ENCODE peak calls at places on chromosomes 7 and 10, in five cellular contexts. One of them, this sample, is unnamed.

GRCh38 chr7:151506901-151507382 is 12.8 kb downstream of the RHEB start:
- DNase-seq in astrocyte of the spinal cord: no peak
- DNase-seq in body of pancreas: no peak
- DNase-seq in HFF-Myc: no peak
- DNase-seq in adrenal gland: no peak
- DNase-seq in this sample: no peak

GRCh38 chr7:22730921-22731654 is 4.1 kb downstream of the IL6 start:
- DNase-seq in body of pancreas: no peak
- DNase-seq in astrocyte of the spinal cord: peak; percentile 89
- DNase-seq in adrenal gland: no peak
- DNase-seq in HFF-Myc: no peak
- DNase-seq in this sample: no peak

GRCh38 chr10:133150656-133151055 is 9.4 kb upstream of the KNDC1 start:
- DNase-seq in body of pancreas: no peak
- DNase-seq in adrenal gland: no peak
- DNase-seq in astrocyte of the spinal cord: no peak
- DNase-seq in HFF-Myc: no peak
- DNase-seq in this sample: no peak

GRCh38 chr7:130853503-130854279 is 119.7 kb upstream of the KLF14 start:
- DNase-seq in adrenal gland: no peak
- DNase-seq in body of pancreas: no peak
- DNase-seq in astrocyte of the spinal cord: no peak
- DNase-seq in HFF-Myc: peak; percentile 94
- DNase-seq in this sample: no peak

GRCh38 chr7:20698469-20698868 is 83.0 kb downstream of the ABCB5 start:
- DNase-seq in astrocyte of the spinal cord: no peak
- DNase-seq in HFF-Myc: no peak
- DNase-seq in adrenal gland: no peak
- DNase-seq in body of pancreas: no peak
- DNase-seq in this sample: no peak

GRCh38 chr7:1664711-1665591 is 5.1 kb upstream of the ELFN1 start:
- DNase-seq in astrocyte of the spinal cord: peak; percentile 58
- DNase-seq in HFF-Myc: no peak
- DNase-seq in body of pancreas: peak; percentile 53
- DNase-seq in adrenal gland: peak; percentile 68
- DNase-seq in this sample: peak; percentile 55

GRCh38 chr10:77771851-77772250 is 134.2 kb upstream of the KCNMA1 start:
- DNase-seq in HFF-Myc: no peak
- DNase-seq in body of pancreas: no peak
- DNase-seq in adrenal gland: peak; percentile 42
- DNase-seq in astrocyte of the spinal cord: no peak
- DNase-seq in this sample: no peak

GRCh38 chr10:78291733-78292132 is 258.1 kb downstream of the RPS24 start:
- DNase-seq in astrocyte of the spinal cord: no peak
- DNase-seq in body of pancreas: no peak
- DNase-seq in HFF-Myc: no peak
- DNase-seq in adrenal gland: no peak
- DNase-seq in this sample: no peak

GRCh38 chr10:124057580-124057979 is 35.8 kb downstream of the CHST15 start:
- DNase-seq in astrocyte of the spinal cord: no peak
- DNase-seq in adrenal gland: no peak
- DNase-seq in body of pancreas: no peak
- DNase-seq in HFF-Myc: no peak
- DNase-seq in this sample: no peak

GRCh38 chr10:122013311-122013780 is 24.4 kb downstream of the TACC2 start:
- DNase-seq in astrocyte of the spinal cord: no peak
- DNase-seq in adrenal gland: no peak
- DNase-seq in body of pancreas: peak; percentile 68
- DNase-seq in HFF-Myc: no peak
- DNase-seq in this sample: no peak

GRCh38 chr10:122007415-122007814 is 18.5 kb downstream of the TACC2 start:
- DNase-seq in astrocyte of the spinal cord: no peak
- DNase-seq in HFF-Myc: no peak
- DNase-seq in adrenal gland: no peak
- DNase-seq in body of pancreas: no peak
- DNase-seq in this sample: no peak

GRCh38 chr10:122014652-122015248 is 25.8 kb downstream of the TACC2 start:
- DNase-seq in astrocyte of the spinal cord: no peak
- DNase-seq in adrenal gland: no peak
- DNase-seq in HFF-Myc: no peak
- DNase-seq in body of pancreas: no peak
- DNase-seq in this sample: no peak

GRCh38 chr10:122010405-122011050 is 21.6 kb downstream of the TACC2 start:
- DNase-seq in HFF-Myc: no peak
- DNase-seq in body of pancreas: no peak
- DNase-seq in adrenal gland: no peak
- DNase-seq in astrocyte of the spinal cord: no peak
- DNase-seq in this sample: no peak

GRCh38 chr10:122012731-122013130 is 23.8 kb downstream of the TACC2 start:
- DNase-seq in HFF-Myc: no peak
- DNase-seq in adrenal gland: no peak
- DNase-seq in body of pancreas: no peak
- DNase-seq in astrocyte of the spinal cord: no peak
- DNase-seq in this sample: no peak
- H3K4me3 ChIP-seq in HFF-Myc: no peak overlapping the region
- H3K4me3 ChIP-seq in adrenal gland: no peak overlapping the region
- H3K4me3 ChIP-seq in body of pancreas: no peak overlapping the region
- H3K4me3 ChIP-seq in astrocyte of the spinal cord: no peak overlapping the region
- H3K4me3 ChIP-seq in this sample: no peak overlapping the region

GRCh38 chr10:33198610-33199009 is 135.9 kb downstream of the NRP1 start:
- DNase-seq in astrocyte of the spinal cord: no peak
- DNase-seq in body of pancreas: no peak
- DNase-seq in HFF-Myc: no peak
- DNase-seq in adrenal gland: no peak
- DNase-seq in this sample: no peak

GRCh38 chr10:33196377-33196706 is 138.1 kb downstream of the NRP1 start:
- DNase-seq in HFF-Myc: no peak
- DNase-seq in adrenal gland: no peak
- DNase-seq in body of pancreas: no peak
- DNase-seq in astrocyte of the spinal cord: no peak
- DNase-seq in this sample: no peak

GRCh38 chr10:33193867-33194521 is 140.5 kb downstream of the NRP1 start:
- DNase-seq in adrenal gland: no peak
- DNase-seq in astrocyte of the spinal cord: peak; percentile 56
- DNase-seq in body of pancreas: peak; percentile 38
- DNase-seq in HFF-Myc: no peak
- DNase-seq in this sample: no peak

GRCh38 chr10:33195608-33196376 is 138.7 kb downstream of the NRP1 start:
- DNase-seq in adrenal gland: no peak
- DNase-seq in astrocyte of the spinal cord: peak; percentile 66
- DNase-seq in HFF-Myc: no peak
- DNase-seq in body of pancreas: no peak
- DNase-seq in this sample: no peak

GRCh38 chr10:33196710-33197406 is 137.6 kb downstream of the NRP1 start:
- DNase-seq in body of pancreas: peak; percentile 40
- DNase-seq in adrenal gland: no peak
- DNase-seq in astrocyte of the spinal cord: no peak
- DNase-seq in HFF-Myc: no peak
- DNase-seq in this sample: no peak
- H3K4me3 ChIP-seq in body of pancreas: no peak overlapping the region
- H3K4me3 ChIP-seq in adrenal gland: no peak overlapping the region
- H3K4me3 ChIP-seq in astrocyte of the spinal cord: no peak overlapping the region
- H3K4me3 ChIP-seq in HFF-Myc: no peak overlapping the region
- H3K4me3 ChIP-seq in this sample: no peak overlapping the region

GRCh38 chr7:73703225-73703624 is 16.2 kb downstream of the STX1A start:
- DNase-seq in body of pancreas: no peak
- DNase-seq in astrocyte of the spinal cord: no peak
- DNase-seq in adrenal gland: no peak
- DNase-seq in HFF-Myc: no peak
- DNase-seq in this sample: no peak
- H3K4me3 ChIP-seq in body of pancreas: no peak overlapping the region
- H3K4me3 ChIP-seq in astrocyte of the spinal cord: no peak overlapping the region
- H3K4me3 ChIP-seq in adrenal gland: no peak overlapping the region
- H3K4me3 ChIP-seq in HFF-Myc: no peak overlapping the region
- H3K4me3 ChIP-seq in this sample: no peak overlapping the region

DNA sequence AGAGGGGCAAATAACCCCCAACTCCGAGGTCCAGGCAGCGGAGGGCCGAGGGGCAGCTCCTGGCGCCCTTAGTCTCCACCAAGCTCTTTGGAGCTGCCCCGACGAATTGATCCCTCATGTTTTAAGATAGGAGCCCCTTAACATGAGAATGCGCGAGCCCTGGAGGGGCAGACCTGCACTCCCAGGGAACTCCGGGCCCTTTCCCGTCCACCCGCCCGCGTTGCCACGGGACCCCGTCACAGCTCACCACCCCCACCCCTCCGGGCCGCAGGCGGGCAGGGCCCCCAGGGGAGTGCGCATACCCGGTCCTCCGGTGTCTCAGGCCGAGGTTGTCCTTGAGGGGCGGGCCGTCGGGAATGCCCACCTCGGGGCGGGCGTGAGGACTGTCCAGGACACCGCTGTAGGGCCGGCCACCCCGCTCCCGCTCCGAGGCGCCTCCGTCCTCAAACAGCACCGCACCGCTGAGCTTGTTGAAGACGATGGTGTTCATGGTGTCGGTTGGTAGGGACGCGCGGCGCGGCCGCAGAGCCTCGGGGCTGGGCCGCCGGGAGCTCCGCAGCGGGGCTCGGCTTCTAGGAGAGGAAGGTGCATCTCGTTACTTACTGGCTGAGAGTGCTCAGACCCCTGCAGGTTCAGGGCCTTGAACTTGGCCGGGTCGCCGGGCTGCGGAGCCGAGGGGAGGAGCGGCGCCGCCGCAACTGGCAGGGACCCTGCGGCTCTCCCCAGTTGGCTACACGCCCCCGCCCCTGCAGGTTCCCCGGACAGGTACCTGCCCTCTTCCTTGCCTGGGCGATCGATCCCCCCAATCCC is 2.5 kb downstream of the MKX start:
- DNase-seq in body of pancreas: peak; percentile 11
- DNase-seq in HFF-Myc: no peak
- DNase-seq in adrenal gland: no peak
- DNase-seq in astrocyte of the spinal cord: peak; percentile 34
- DNase-seq in this sample: peak; percentile 21
- H3K4me3 ChIP-seq in body of pancreas: peak overlapping the region; percentile 44
- H3K4me3 ChIP-seq in HFF-Myc: peak overlapping the region; percentile 96
- H3K4me3 ChIP-seq in adrenal gland: no peak overlapping the region
- H3K4me3 ChIP-seq in astrocyte of the spinal cord: peak overlapping the region; percentile 46
- H3K4me3 ChIP-seq in this sample: peak overlapping the region; percentile 77

DNA sequence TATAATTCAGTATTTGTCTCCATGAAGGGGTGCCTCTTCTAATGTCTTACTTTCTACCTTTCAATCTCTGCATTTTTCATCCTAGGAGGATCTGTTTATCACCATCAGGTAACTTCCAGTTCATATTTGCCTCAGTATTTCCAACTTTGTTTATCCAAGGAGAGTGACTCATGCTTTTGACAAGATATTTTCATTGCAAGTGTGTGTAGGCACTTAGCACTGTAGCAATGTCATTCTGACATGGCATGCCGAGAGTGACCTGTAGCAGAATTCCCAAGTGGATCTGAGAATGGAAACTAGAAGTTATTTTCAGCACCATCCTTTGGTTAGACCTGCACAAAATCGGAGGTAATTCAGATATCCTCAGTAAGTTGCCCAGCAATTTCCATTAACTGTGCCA is 129.9 kb downstream of the INHBA start:
- DNase-seq in body of pancreas: no peak
- DNase-seq in astrocyte of the spinal cord: peak; percentile 36
- DNase-seq in HFF-Myc: no peak
- DNase-seq in adrenal gland: no peak
- DNase-seq in this sample: no peak
- H3K4me3 ChIP-seq in body of pancreas: no peak overlapping the region
- H3K4me3 ChIP-seq in astrocyte of the spinal cord: no peak overlapping the region
- H3K4me3 ChIP-seq in HFF-Myc: no peak overlapping the region
- H3K4me3 ChIP-seq in adrenal gland: no peak overlapping the region
- H3K4me3 ChIP-seq in this sample: no peak overlapping the region

GRCh38 chr10:103969436-103969835 is 2.5 kb downstream of the SLK start:
- DNase-seq in body of pancreas: no peak
- DNase-seq in astrocyte of the spinal cord: no peak
- DNase-seq in adrenal gland: no peak
- DNase-seq in HFF-Myc: no peak
- DNase-seq in this sample: no peak
- H3K4me3 ChIP-seq in body of pancreas: no peak overlapping the region
- H3K4me3 ChIP-seq in astrocyte of the spinal cord: peak overlapping the region; percentile 95
- H3K4me3 ChIP-seq in adrenal gland: no peak overlapping the region
- H3K4me3 ChIP-seq in HFF-Myc: peak overlapping the region; percentile 84
- H3K4me3 ChIP-seq in this sample: peak overlapping the region; percentile 96

GRCh38 chr7:49398730-49399129 is 374.7 kb upstream of the VWC2 start:
- DNase-seq in astrocyte of the spinal cord: peak; percentile 78
- DNase-seq in HFF-Myc: no peak
- DNase-seq in body of pancreas: no peak
- DNase-seq in adrenal gland: no peak
- DNase-seq in this sample: no peak
- H3K4me3 ChIP-seq in astrocyte of the spinal cord: no peak overlapping the region
- H3K4me3 ChIP-seq in HFF-Myc: no peak overlapping the region
- H3K4me3 ChIP-seq in body of pancreas: no peak overlapping the region
- H3K4me3 ChIP-seq in adrenal gland: no peak overlapping the region
- H3K4me3 ChIP-seq in this sample: no peak overlapping the region

This sample was measured in heart left ventricle.